ENCODE peak calls at places on chromosome 14, in six cellular contexts. D is upper lobe of left lung, A is BE2C, B is cardiac fibroblast, J is foreskin fibroblast, Y is mucosa of descending colon. Q is an unnamed sample.

GRCh38 chr14:88698651-88699050 is 94.1 kb downstream of the EML5 start:
- DNase-seq in J (no peak), D (no peak), B (no peak), Y (no peak), A (no peak), Q (no peak)

GRCh38 chr14:40870252-40870651 is 736.4 kb upstream of the LRFN5 start:
- DNase-seq in A (no peak), Y (no peak), J (no peak), B (no peak), D (no peak), Q (no peak)

GRCh38 chr14:21044106-21044618 is 2.0 kb downstream of the RNASE7 start:
- DNase-seq in B (no peak), A (peak; percentile 93), Y (peak; percentile 51), J (no peak), D (peak; percentile 41), Q (no peak)

GRCh38 chr14:48008646-48009045 is 333.2 kb upstream of the MDGA2 start:
- DNase-seq in J (no peak), B (no peak), A (no peak), Y (no peak), D (no peak), Q (no peak)

GRCh38 chr14:54567634-54568561 is 970 bp downstream of the SAMD4A start:
- DNase-seq in B (peak; percentile 64), A (peak; percentile 62), J (peak; percentile 64), D (peak; percentile 44), Y (peak; percentile 55), Q (peak; percentile 56)

GRCh38 chr14:90517431-90517841 is 120.6 kb downstream of the CALM1 start:
- DNase-seq in A (no peak), D (peak; percentile 69), J (no peak), Y (peak; percentile 62), B (no peak), Q (no peak)

GRCh38 chr14:64970041-64970440 is 2.1 kb downstream of the RAB15 start:
- DNase-seq in J (no peak), D (no peak), Y (peak; percentile 52), A (no peak), B (no peak), Q (no peak)

GRCh38 chr14:32703246-32703645 is 235.4 kb upstream of the NPAS3 start:
- DNase-seq in D (no peak), B (peak; percentile 89), J (peak; percentile 42), A (no peak), Y (no peak), Q (peak; percentile 19)

GRCh38 chr14:104693482-104694431 is 4.3 kb downstream of the INF2 start:
- DNase-seq in Y (no peak), D (no peak), B (no peak), A (no peak), J (no peak), Q (no peak)

GRCh38 chr14:106506901-106507305 is 980.5 kb downstream of the TMEM121 start:
- DNase-seq in A (no peak), Y (peak; percentile 29), D (no peak), J (no peak), B (no peak), Q (no peak)

GRCh38 chr14:77346495-77346894 is 25.7 kb downstream of the GSTZ1 start:
- DNase-seq in Y (no peak), J (no peak), A (no peak), B (no peak), D (no peak), Q (no peak)

GRCh38 chr14:44010595-44010994 is 496.5 kb downstream of the FSCB start:
- DNase-seq in Y (no peak), J (no peak), B (no peak), D (no peak), A (no peak), Q (no peak)

GRCh38 chr14:75229576-75229922 is 49.1 kb upstream of the FOS start:
- DNase-seq in Y (peak; percentile 80), J (no peak), B (no peak), D (no peak), A (no peak), Q (no peak)

GRCh38 chr14:33676135-33676566 is 274.7 kb downstream of the EGLN3 start:
- DNase-seq in J (peak; percentile 64), D (no peak), A (peak; percentile 89), B (peak; percentile 67), Y (peak; percentile 5), Q (peak; percentile 24)

GRCh38 chr14:34971381-34971780 is 11.4 kb upstream of the SRP54 start:
- DNase-seq in Y (no peak), D (no peak), B (peak; percentile 18), A (no peak), J (peak; percentile 73), Q (peak; percentile 10)

GRCh38 chr14:97976861-97977260 is 1179.7 kb downstream of the VRK1 start:
- DNase-seq in D (peak; percentile 28), J (no peak), B (no peak), Y (peak; percentile 86), A (no peak), Q (no peak)

GRCh38 chr14:92926931-92927330 is 4.0 kb downstream of the CHGA start:
- DNase-seq in J (no peak), B (no peak), Y (no peak), D (no peak), A (no peak), Q (no peak)

GRCh38 chr14:33573296-33573695 is 377.6 kb downstream of the EGLN3 start:
- DNase-seq in B (no peak), D (no peak), Y (no peak), A (no peak), J (no peak), Q (no peak)

GRCh38 chr14:40599726-40600125 is 1007.0 kb upstream of the LRFN5 start:
- DNase-seq in Y (no peak), D (no peak), J (no peak), A (no peak), B (no peak), Q (no peak)

GRCh38 chr14:51873221-51873893 is 12.9 kb downstream of the GNG2 start:
- DNase-seq in J (peak; percentile 94), Y (peak; percentile 27), A (no peak), B (peak; percentile 92), D (no peak), Q (peak; percentile 91)

GRCh38 chr14:105210266-105211025 is 29.3 kb upstream of the NUDT14 start:
- DNase-seq in J (no peak), D (no peak), A (no peak), Y (no peak), B (no peak), Q (no peak)

GRCh38 chr14:94770251-94770749 is 387 bp upstream of the GSC start:
- DNase-seq in A (no peak), B (no peak), D (no peak), J (no peak), Y (no peak), Q (no peak)

GRCh38 chr14:53285806-53286205 is 132.7 kb upstream of the DDHD1 start:
- DNase-seq in D (no peak), B (no peak), Y (no peak), J (peak; percentile 21), A (no peak), Q (peak; percentile 80)

GRCh38 chr14:30185832-30186231 is 258.2 kb upstream of the PRKD1 start:
- DNase-seq in J (no peak), A (no peak), D (no peak), Y (no peak), B (no peak), Q (no peak)

GRCh38 chr14:20460458-20461229 is 590 bp downstream of the PIP4P1 start:
- DNase-seq in A (peak; percentile 19), D (peak; percentile 66), B (no peak), J (no peak), Y (peak; percentile 79), Q (peak; percentile 6)

GRCh38 chr14:51691176-51691575 is 39.5 kb downstream of the FRMD6 start:
- DNase-seq in J (peak; percentile 51), A (no peak), Y (no peak), B (no peak), D (no peak), Q (no peak)

GRCh38 chr14:100617715-100618693 is 30.8 kb upstream of the BEGAIN start:
- DNase-seq in Y (no peak), D (no peak), J (no peak), A (no peak), B (peak; percentile 82), Q (no peak)

GRCh38 chr14:96362965-96363750 is at the start of the genes ATG2B and GSKIP:
- DNase-seq in A (peak; percentile 97), D (peak; percentile 95), Y (peak; percentile 97), B (peak; percentile 90), J (peak; percentile 97), Q (peak; percentile 91)

GRCh38 chr14:96362071-96362964 is 823 bp downstream of the ATG2B start:
- DNase-seq in D (peak; percentile 63), J (peak; percentile 62), Y (peak; percentile 82), A (no peak), B (peak; percentile 42), Q (peak; percentile 64)

GRCh38 chr14:96368534-96368933 is 5.2 kb downstream of the GSKIP start:
- DNase-seq in J (no peak), B (no peak), D (no peak), Y (no peak), A (no peak), Q (no peak)

GRCh38 chr14:96363751-96364336 is 518 bp downstream of the GSKIP start:
- DNase-seq in B (peak; percentile 67), J (peak; percentile 76), Y (peak; percentile 84), A (peak; percentile 24), D (peak; percentile 75), Q (peak; percentile 82)

DNA sequence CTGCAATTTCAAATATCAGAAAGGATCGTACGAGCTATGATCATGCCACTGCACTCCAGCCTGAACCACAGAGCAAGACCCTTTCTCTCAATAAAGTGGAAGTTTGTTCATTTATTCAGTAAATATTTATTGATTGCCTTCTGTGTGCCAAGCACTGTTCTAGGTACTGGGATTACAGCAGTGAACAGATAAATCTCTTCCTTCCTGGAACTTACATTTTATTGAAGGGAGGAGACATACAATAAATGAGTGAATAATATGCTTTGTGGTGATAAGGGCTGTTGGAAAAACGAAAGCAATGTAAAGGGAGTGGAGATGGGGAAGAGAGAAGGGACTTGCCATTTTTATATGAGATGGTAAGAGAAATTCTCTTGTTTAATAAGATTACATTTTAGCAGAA is 1.6 kb downstream of the GSKIP start:
- DNase-seq in A (no peak), J (no peak), B (no peak), Y (no peak), D (no peak), Q (peak; percentile 6)
- H3K4me3 ChIP-seq in A (peak overlapping the region; percentile 97), J (peak overlapping the region; percentile 94), B (no peak overlapping the region), Y (no peak overlapping the region), D (no peak overlapping the region), Q (peak overlapping the region; percentile 95)

GRCh38 chr14:69059658-69060648 is 80.9 kb upstream of the ACTN1 start:
- DNase-seq in D (peak; percentile 70), J (peak; percentile 78), B (peak; percentile 92), A (no peak), Y (no peak), Q (peak; percentile 99)
- TF ChIP-seq CTCF in D (no peak), J (peak; percentile 5), B (no peak), A (peak; percentile 8), Y (no peak), Q (peak; percentile 29)

GRCh38 chr14:59333235-59333634 is 131.9 kb downstream of the GPR135 start:
- DNase-seq in D (no peak), J (no peak), B (peak; percentile 20), Y (no peak), A (no peak), Q (no peak)
- H3K4me3 ChIP-seq in D (no peak overlapping the region), J (no peak overlapping the region), B (no peak overlapping the region), Y (no peak overlapping the region), A (no peak overlapping the region), Q (no peak overlapping the region)

DNA sequence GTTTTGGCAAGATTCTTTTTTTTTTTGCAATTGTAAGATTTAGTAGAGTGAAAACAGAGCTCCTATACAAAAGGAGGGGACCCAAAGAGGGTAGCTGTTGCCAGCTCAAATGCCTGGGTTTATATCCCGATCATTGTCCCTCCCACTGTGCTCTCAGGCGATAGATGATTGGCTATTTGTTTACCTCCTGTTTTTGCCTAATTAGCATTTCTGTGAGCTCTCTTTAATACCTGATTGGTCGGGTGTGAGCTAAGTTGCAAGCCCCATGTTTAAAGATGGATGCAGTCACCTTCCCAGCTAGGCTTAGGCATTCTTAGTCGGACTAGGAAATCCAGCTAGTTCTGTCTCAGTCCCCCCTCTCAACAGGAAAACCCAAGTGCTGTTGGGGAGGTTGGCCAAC is 1.9 kb downstream of the EXOC3L4 start:
- DNase-seq in A (no peak), Y (no peak), D (no peak), J (no peak), B (no peak), Q (no peak)
- TF ChIP-seq CTCF in A (no peak), Y (no peak), D (no peak), J (no peak), B (no peak), Q (no peak)

Q was measured in fibroblast of villous mesenchyme.